ENCODE peak calls at places on chromosomes 5 and 9, in four cellular contexts. D is aorta, M is A549, W is mammary epithelial cell. U is an unnamed sample.

GRCh38 chr9:97564291-97565175 is 63.1 kb downstream of the TMOD1 start:
- DNase-seq in D (no peak), M (peak), W (peak), U (peak)

GRCh38 chr5:38905516-38905915 is 59.7 kb downstream of the OSMR start:
- DNase-seq in D (no peak), M (no peak), W (peak), U (no peak)

GRCh38 chr5:175789670-175790069 is 81.7 kb upstream of the CPLX2 start:
- DNase-seq in D (no peak), M (no peak), W (no peak), U (no peak)

GRCh38 chr9:136614372-136614922 is 48.3 kb upstream of the EGFL7 start:
- DNase-seq in D (no peak), M (no peak), W (no peak), U (no peak)

GRCh38 chr9:76911971-76912370 is 6.1 kb upstream of the PRUNE2 start:
- DNase-seq in D (no peak), M (no peak), W (peak), U (no peak)

GRCh38 chr9:135448570-135449180 is 30.9 kb upstream of the PPP1R26 start:
- DNase-seq in D (peak), M (no peak), W (no peak), U (no peak)

GRCh38 chr5:946720-947625 is 54.3 kb downstream of the TRIP13 start:
- DNase-seq in D (peak), M (no peak), W (no peak), U (no peak)

GRCh38 chr5:168425997-168426863 is 60.0 kb upstream of the RARS1 start:
- DNase-seq in D (no peak), M (no peak), W (no peak), U (no peak)

GRCh38 chr5:137880313-137880712 is 8.9 kb upstream of the PKD2L2 start:
- DNase-seq in D (no peak), M (no peak), W (peak), U (no peak)

GRCh38 chr5:135246923-135247795 is 151.9 kb downstream of the MACROH2A1 start:
- DNase-seq in D (no peak), M (peak), W (peak), U (peak)

GRCh38 chr5:17928571-17928970 is 294.3 kb downstream of the TAF11L14 start:
- DNase-seq in D (peak), M (no peak), W (peak), U (peak)

DNA sequence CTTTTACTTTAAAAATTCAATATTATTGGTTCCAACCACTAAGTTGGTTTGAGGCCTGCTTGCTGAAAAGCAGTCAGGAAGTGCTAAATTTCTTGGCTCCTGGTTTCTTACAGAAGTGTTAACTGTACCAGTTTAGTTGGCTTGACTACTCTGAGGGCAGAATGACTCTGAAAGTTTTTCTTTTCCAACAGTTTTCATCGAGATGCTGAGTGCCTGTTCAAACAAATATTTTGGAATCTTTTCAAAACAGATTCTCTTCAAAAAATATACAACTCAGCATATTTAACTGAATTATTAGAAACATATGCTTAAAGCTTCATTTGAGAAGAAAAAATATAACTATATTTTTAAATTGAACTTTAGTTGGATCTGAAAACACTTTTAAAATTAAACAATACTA is 37.0 kb downstream of the SLC38A9 start:
- DNase-seq in D (no peak), M (no peak), W (no peak), U (no peak)
- H3K27ac ChIP-seq in D (no peak), M (no peak), W (no peak), U (no peak)

DNA sequence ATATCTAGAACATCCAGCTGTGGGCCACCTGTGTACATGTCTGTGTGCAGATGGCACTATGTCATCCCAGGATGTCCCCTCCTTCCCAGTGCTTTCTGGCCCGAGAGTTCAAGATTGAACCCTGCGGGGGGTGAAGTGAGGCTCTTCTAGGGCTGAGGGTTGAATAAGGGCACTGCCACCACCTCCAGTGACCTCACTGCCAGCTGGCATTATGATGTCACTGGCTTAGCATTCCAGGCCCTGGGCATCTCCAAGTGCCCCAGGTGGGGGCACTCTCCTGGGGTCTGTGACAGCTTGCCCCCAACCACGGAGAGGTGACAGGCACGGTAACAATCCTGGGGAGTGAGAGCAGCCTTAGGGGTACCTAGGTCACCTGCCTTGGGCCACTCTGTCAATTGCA is 27.1 kb downstream of the CXXC5 start:
- DNase-seq in D (no peak), M (no peak), W (no peak), U (no peak)
- H3K27ac ChIP-seq in D (no peak), M (no peak), W (no peak), U (no peak)

DNA sequence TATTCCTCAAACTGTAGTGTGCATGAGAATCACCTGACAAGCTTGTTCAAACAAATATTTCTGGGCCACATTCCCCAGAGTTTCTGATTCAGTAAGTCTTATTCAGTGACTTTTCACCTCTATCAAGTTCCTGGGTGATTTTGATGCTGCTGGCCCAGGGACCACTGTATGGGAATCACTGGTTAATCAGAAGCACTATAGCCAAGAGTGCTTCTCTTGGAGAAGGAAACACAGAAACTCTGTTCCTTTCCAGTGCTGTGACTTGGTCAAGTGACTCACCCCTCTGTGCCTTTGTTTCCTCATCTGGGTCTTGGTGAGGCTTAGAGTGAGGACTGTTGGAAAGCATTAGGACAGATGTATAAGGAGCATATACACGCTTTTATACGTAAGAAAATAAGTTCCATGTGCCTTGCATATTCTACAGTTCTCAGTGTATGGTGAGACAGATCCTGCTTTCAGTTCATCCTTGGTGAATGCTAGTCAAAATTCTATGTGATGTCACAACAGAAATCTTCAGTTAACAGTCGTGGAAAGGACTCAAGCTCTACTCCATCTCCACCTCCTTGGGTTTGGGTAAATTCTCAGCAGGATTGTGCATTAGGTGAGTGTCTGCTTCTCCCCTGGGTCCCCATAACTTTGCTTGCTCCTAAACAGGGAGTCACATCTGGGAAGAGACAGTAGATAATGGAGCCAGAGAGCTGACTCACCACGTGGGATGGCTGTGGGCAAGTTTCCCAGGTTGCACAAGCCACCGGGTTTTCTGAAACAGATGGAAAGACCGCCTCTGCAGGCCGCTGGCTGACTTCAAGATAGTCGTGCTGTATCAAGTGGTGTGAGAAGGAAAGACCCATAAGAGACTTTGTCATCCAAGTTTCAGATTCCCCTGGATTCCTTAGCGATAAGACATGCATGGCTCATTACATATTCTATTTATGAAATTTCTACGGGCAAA is 117.0 kb downstream of the NXNL2 start:
- DNase-seq in D (peak), M (peak), W (peak), U (peak)
- H3K27ac ChIP-seq in D (no peak), M (peak), W (peak), U (peak)

DNA sequence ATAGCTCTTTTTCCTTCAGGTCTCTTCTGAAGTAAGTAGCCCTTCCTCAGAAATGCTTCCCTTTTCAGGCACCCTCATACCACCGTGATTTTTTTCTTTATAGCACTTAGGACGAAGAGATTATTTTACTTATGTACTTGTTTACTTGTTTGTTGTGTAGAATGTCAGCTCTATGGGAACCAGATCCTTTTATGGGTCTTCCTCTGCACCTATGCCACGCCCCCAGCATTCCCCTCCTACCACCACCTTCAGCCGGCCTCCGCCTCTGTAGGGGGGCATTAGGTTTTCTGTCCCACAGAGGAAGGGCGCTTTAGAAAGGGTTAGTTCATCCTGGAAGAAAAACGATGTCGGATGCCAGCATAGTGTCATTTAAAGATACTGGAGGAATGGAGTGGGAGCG is 1.8 kb downstream of the CDKN2B-AS1 start:
- DNase-seq in D (no peak), M (no peak), W (no peak), U (no peak)
- H3K27ac ChIP-seq in D (no peak), M (no peak), W (no peak), U (no peak)

GRCh38 chr5:82336566-82337351 is 58.6 kb upstream of the RPS23 start:
- DNase-seq in D (no peak), M (no peak), W (no peak), U (no peak)

GRCh38 chr5:82335807-82336206 is 57.7 kb upstream of the RPS23 start:
- DNase-seq in D (peak), M (no peak), W (no peak), U (no peak)

GRCh38 chr5:82332889-82333619 is 54.9 kb upstream of the RPS23 start:
- DNase-seq in D (no peak), M (no peak), W (no peak), U (no peak)

GRCh38 chr5:82334085-82334680 is 56.0 kb upstream of the RPS23 start:
- DNase-seq in D (no peak), M (no peak), W (no peak), U (no peak)

GRCh38 chr5:82334856-82335255 is 56.7 kb upstream of the RPS23 start:
- DNase-seq in D (no peak), M (no peak), W (no peak), U (no peak)
- H3K27ac ChIP-seq in D (peak), M (no peak), W (no peak), U (no peak)

GRCh38 chr9:125126019-125126746 is 17.1 kb downstream of the SCAI start:
- DNase-seq in D (peak), M (no peak), W (peak), U (peak)

GRCh38 chr9:125121156-125121555 is 22.2 kb downstream of the SCAI start:
- DNase-seq in D (no peak), M (no peak), W (peak), U (no peak)

GRCh38 chr9:125119643-125120286 is 23.6 kb downstream of the SCAI start:
- DNase-seq in D (no peak), M (no peak), W (no peak), U (no peak)

GRCh38 chr9:125125523-125125922 is 17.8 kb downstream of the SCAI start:
- DNase-seq in D (no peak), M (no peak), W (no peak), U (no peak)
- H3K27ac ChIP-seq in D (no peak), M (no peak), W (no peak), U (peak)

GRCh38 chr9:124296800-124297552 is 39.2 kb downstream of the NEK6 start:
- DNase-seq in D (no peak), M (no peak), W (no peak), U (no peak)
- H3K27ac ChIP-seq in D (no peak), M (peak), W (no peak), U (no peak)

GRCh38 chr5:142904421-142904820 is 134.2 kb downstream of the ARHGAP26 start:
- DNase-seq in D (no peak), M (no peak), W (peak), U (peak)

GRCh38 chr5:142900926-142901325 is 130.7 kb downstream of the ARHGAP26 start:
- DNase-seq in D (no peak), M (no peak), W (peak), U (no peak)

GRCh38 chr5:142902188-142902965 is 132.2 kb downstream of the ARHGAP26 start:
- DNase-seq in D (no peak), M (no peak), W (no peak), U (no peak)

GRCh38 chr5:142905375-142905774 is 135.2 kb downstream of the ARHGAP26 start:
- DNase-seq in D (no peak), M (no peak), W (no peak), U (no peak)

GRCh38 chr5:142901476-142902187 is 131.5 kb downstream of the ARHGAP26 start:
- DNase-seq in D (no peak), M (no peak), W (no peak), U (no peak)
- H3K27ac ChIP-seq in D (no peak), M (no peak), W (peak), U (no peak)

GRCh38 chr5:9233035-9233434 is 312.8 kb downstream of the SEMA5A start:
- DNase-seq in D (no peak), M (no peak), W (no peak), U (no peak)
- H3K27ac ChIP-seq in D (no peak), M (no peak), W (no peak), U (no peak)

GRCh38 chr5:36418172-36418979 is 116.7 kb upstream of the RANBP3L start:
- DNase-seq in D (no peak), M (no peak), W (peak), U (peak)
- H3K27ac ChIP-seq in D (no peak), M (no peak), W (peak), U (peak)

U was measured in epithelial cell of prostate.